ENCODE peak calls at places on chromosome 10, in nine cellular contexts. F is retina, C is MCF 10A, V is iPS DF 19.7, A is IMR-90, W is esophagus squamous epithelium, S is osteocyte, K is thoracic aorta, J is AG08395. Q is an unnamed sample.

GRCh38 chr10:72084094-72084459 is 4.3 kb downstream of the SPOCK2 start:
- DNase-seq in K (no peak), S (peak; percentile 79), J (no peak), W (no peak), A (no peak), V (no peak), C (no peak), F (no peak), Q (no peak)

GRCh38 chr10:70378122-70378521 is 4.3 kb downstream of the LRRC20 start:
- DNase-seq in J (peak; percentile 72), S (no peak), V (no peak), C (peak; percentile 79), A (peak; percentile 95), F (no peak), K (no peak), W (no peak), Q (peak; percentile 59)

GRCh38 chr10:83886871-83887270 is 252.4 kb upstream of the GHITM start:
- DNase-seq in V (no peak), W (no peak), J (no peak), K (no peak), F (no peak), C (no peak), S (no peak), A (no peak), Q (no peak)

GRCh38 chr10:7955446-7955845 is 99.0 kb upstream of the GATA3 start:
- DNase-seq in K (no peak), W (no peak), C (no peak), F (no peak), V (no peak), S (no peak), J (no peak), A (no peak), Q (no peak)

GRCh38 chr10:66180651-66181318 is 745.1 kb upstream of the LRRTM3 start:
- DNase-seq in W (no peak), S (no peak), C (peak; percentile 68), A (peak; percentile 52), V (peak; percentile 30), F (peak; percentile 41), K (no peak), J (peak; percentile 55), Q (peak; percentile 73)

GRCh38 chr10:34964166-34964800 is 125.9 kb downstream of the CUL2 start:
- DNase-seq in A (no peak), C (no peak), F (no peak), S (no peak), K (no peak), W (no peak), J (no peak), V (no peak), Q (no peak)

GRCh38 chr10:88851706-88852105 is at the start of gene ANKRD22:
- DNase-seq in W (no peak), K (no peak), A (peak; percentile 75), S (no peak), C (peak; percentile 95), J (peak; percentile 17), F (no peak), V (peak; percentile 23), Q (no peak)

GRCh38 chr10:3460420-3461128 is 288.0 kb upstream of the PITRM1 start:
- DNase-seq in V (no peak), F (no peak), C (no peak), A (no peak), K (no peak), S (no peak), J (no peak), W (no peak), Q (no peak)

GRCh38 chr10:103184615-103185014 is 8.5 kb downstream of the NT5C2 start:
- DNase-seq in W (no peak), J (no peak), S (no peak), V (no peak), K (no peak), F (no peak), C (no peak), A (no peak), Q (no peak)

GRCh38 chr10:71476249-71477011 is 79.7 kb downstream of the CDH23 start:
- DNase-seq in A (no peak), F (no peak), K (no peak), V (no peak), C (no peak), J (peak; percentile 8), S (no peak), W (no peak), Q (no peak)

GRCh38 chr10:4698075-4698474 is 127.9 kb upstream of the AKR1E2 start:
- DNase-seq in K (no peak), V (no peak), S (no peak), A (no peak), J (no peak), W (no peak), F (no peak), C (no peak), Q (no peak)

GRCh38 chr10:22491931-22492615 is 146.8 kb downstream of the SPAG6 start:
- DNase-seq in A (no peak), S (no peak), J (no peak), F (no peak), K (no peak), V (no peak), C (no peak), W (no peak), Q (no peak)

GRCh38 chr10:74824184-74825032 is 2.0 kb upstream of the KAT6B start:
- DNase-seq in K (no peak), W (no peak), F (peak; percentile 60), V (no peak), J (no peak), S (no peak), C (no peak), A (no peak), Q (peak; percentile 8)

GRCh38 chr10:82564353-82565218 is 689.6 kb downstream of the NRG3 start:
- DNase-seq in S (no peak), J (no peak), F (no peak), W (no peak), A (no peak), C (peak; percentile 48), K (no peak), V (no peak), Q (no peak)

GRCh38 chr10:102675887-102676616 is 31.8 kb downstream of the TRIM8 start:
- DNase-seq in C (no peak), K (no peak), A (peak; percentile 98), F (peak; percentile 50), V (no peak), S (no peak), J (peak; percentile 84), W (no peak), Q (no peak)

GRCh38 chr10:127945335-127945734 is 38.4 kb downstream of the PTPRE start:
- DNase-seq in V (no peak), S (no peak), W (no peak), J (peak; percentile 15), K (no peak), F (peak; percentile 24), A (peak; percentile 17), C (peak; percentile 94), Q (peak; percentile 100)

GRCh38 chr10:34001087-34001580 is 666.7 kb upstream of the NRP1 start:
- DNase-seq in C (no peak), J (no peak), S (no peak), W (no peak), A (no peak), K (no peak), F (no peak), V (no peak), Q (no peak)

GRCh38 chr10:93968452-93969044 is 25.2 kb upstream of the PLCE1 start:
- DNase-seq in S (no peak), C (no peak), J (no peak), A (no peak), W (no peak), K (no peak), F (no peak), V (no peak), Q (no peak)

GRCh38 chr10:69407621-69408301 is 9.0 kb downstream of the TACR2 start:
- DNase-seq in J (no peak), V (no peak), W (no peak), S (no peak), A (no peak), F (peak; percentile 64), C (no peak), K (no peak), Q (peak; percentile 65)

GRCh38 chr10:106612381-106612780 is 552.1 kb downstream of the SORCS1 start:
- DNase-seq in K (no peak), C (no peak), S (no peak), A (no peak), F (no peak), J (no peak), V (no peak), W (no peak), Q (no peak)

GRCh38 chr10:127338391-127339108 is 142.2 kb upstream of the INSYN2A start:
- DNase-seq in K (no peak), W (no peak), J (peak; percentile 53), A (no peak), C (no peak), V (no peak), S (no peak), F (no peak), Q (no peak)

GRCh38 chr10:31635415-31636065 is 293.1 kb downstream of the ARHGAP12 start:
- DNase-seq in K (no peak), F (no peak), V (no peak), A (peak; percentile 42), S (no peak), C (no peak), W (no peak), J (no peak), Q (no peak)

GRCh38 chr10:110399163-110400094 is 94.7 kb upstream of the SMNDC1 start:
- DNase-seq in V (no peak), A (peak; percentile 99), C (peak; percentile 97), J (peak; percentile 94), K (no peak), W (no peak), F (no peak), S (no peak), Q (peak; percentile 98)

GRCh38 chr10:71440506-71441035 is 43.9 kb downstream of the CDH23 start:
- DNase-seq in S (no peak), A (no peak), C (no peak), J (no peak), W (no peak), F (no peak), V (no peak), K (no peak), Q (no peak)

GRCh38 chr10:106614293-106614692 is 550.2 kb downstream of the SORCS1 start:
- DNase-seq in S (no peak), C (no peak), K (no peak), A (no peak), F (no peak), W (no peak), V (no peak), J (no peak), Q (no peak)

GRCh38 chr10:94292448-94293118 is 70.2 kb downstream of the NOC3L start:
- DNase-seq in W (no peak), V (no peak), J (peak; percentile 58), F (no peak), K (no peak), A (peak; percentile 73), C (peak; percentile 17), S (no peak), Q (peak; percentile 58)

GRCh38 chr10:60444494-60445064 is 54.9 kb upstream of the ANK3 start:
- DNase-seq in W (no peak), S (no peak), A (peak; percentile 63), F (no peak), J (no peak), K (no peak), C (peak; percentile 40), V (no peak), Q (peak; percentile 62)

GRCh38 chr10:55183993-55184392 is 383.0 kb upstream of the PCDH15 start:
- DNase-seq in A (no peak), F (no peak), C (no peak), W (no peak), V (no peak), K (no peak), J (no peak), S (no peak), Q (no peak)

GRCh38 chr10:491667-492424 is 197.6 kb downstream of the DIP2C start:
- DNase-seq in F (no peak), K (no peak), V (no peak), C (no peak), A (no peak), S (no peak), J (no peak), W (no peak), Q (no peak)

GRCh38 chr10:51103818-51104217 is 29.5 kb downstream of the PRKG1 start:
- DNase-seq in S (no peak), V (no peak), F (no peak), A (peak; percentile 42), W (no peak), K (no peak), J (no peak), C (no peak), Q (no peak)

GRCh38 chr10:75165684-75166622 is 44.6 kb upstream of the VDAC2 start:
- DNase-seq in K (no peak), S (no peak), J (no peak), W (no peak), A (peak; percentile 9), F (no peak), V (no peak), C (no peak), Q (no peak)